ENCODE peak calls at places on chromosomes 3 and 15, in four cellular contexts. E is IMR-90, J is H9, I is H1. O is an unnamed sample. For H3K4me1, the result is how much of the 10 kb centered on the place peaks cover.

GRCh38 chr3:40313975-40314860 is 4.7 kb downstream of the EIF1B start:
- DNase-seq in E (no peak), J (no peak), I (no peak), O (no peak)

GRCh38 chr15:63601727-63602185 is 4.6 kb downstream of the FBXL22 start:
- DNase-seq in E (no peak), J (no peak), I (no peak), O (no peak)

GRCh38 chr3:195365371-195365770 is 77.4 kb downstream of the ACAP2 start:
- DNase-seq in E (no peak), J (no peak), I (no peak), O (no peak)

GRCh38 chr3:72584262-72584661 is 264.0 kb downstream of the SHQ1 start:
- DNase-seq in E (no peak), J (no peak), I (no peak), O (no peak)

GRCh38 chr3:45137656-45138181 is 8.5 kb downstream of the CDCP1 start:
- DNase-seq in E (no peak), J (no peak), I (no peak), O (peak)

GRCh38 chr15:68640791-68641331 is 62.1 kb downstream of the CORO2B start:
- DNase-seq in E (no peak), J (no peak), I (no peak), O (no peak)

GRCh38 chr15:74206801-74207281 is 4.3 kb upstream of the STRA6 start:
- DNase-seq in E (no peak), J (no peak), I (no peak), O (no peak)

GRCh38 chr15:44633603-44634002 is 29.9 kb downstream of the SPG11 start:
- DNase-seq in E (peak), J (no peak), I (no peak), O (no peak)

GRCh38 chr3:172550347-172550943 is 27.2 kb upstream of the TNFSF10 start:
- DNase-seq in E (peak), J (no peak), I (no peak), O (no peak)

GRCh38 chr3:170222647-170223541 is 670 bp downstream of the PRKCI start:
- DNase-seq in E (peak), J (peak), I (peak), O (peak)

GRCh38 chr3:41193822-41194539 is 5.3 kb upstream of the CTNNB1 start:
- DNase-seq in E (no peak), J (no peak), I (no peak), O (no peak)

GRCh38 chr15:70876011-70876410 is 16.2 kb downstream of the THAP10 start:
- DNase-seq in E (no peak), J (no peak), I (no peak), O (no peak)

GRCh38 chr15:77482570-77482969 is 61.9 kb downstream of the HMG20A start:
- DNase-seq in E (peak), J (no peak), I (no peak), O (no peak)

GRCh38 chr3:124599779-124600693 is 130.2 kb upstream of the UMPS start:
- DNase-seq in E (peak), J (no peak), I (no peak), O (no peak)

GRCh38 chr3:40258555-40258954 is 51.0 kb upstream of the EIF1B start:
- DNase-seq in E (peak), J (no peak), I (no peak), O (peak)

GRCh38 chr3:16675805-16676204 is 70.6 kb upstream of the DAZL start:
- DNase-seq in E (no peak), J (no peak), I (no peak), O (peak)

GRCh38 chr3:106088899-106089298 is 220.1 kb upstream of the CBLB start:
- DNase-seq in E (no peak), J (no peak), I (no peak), O (no peak)

DNA sequence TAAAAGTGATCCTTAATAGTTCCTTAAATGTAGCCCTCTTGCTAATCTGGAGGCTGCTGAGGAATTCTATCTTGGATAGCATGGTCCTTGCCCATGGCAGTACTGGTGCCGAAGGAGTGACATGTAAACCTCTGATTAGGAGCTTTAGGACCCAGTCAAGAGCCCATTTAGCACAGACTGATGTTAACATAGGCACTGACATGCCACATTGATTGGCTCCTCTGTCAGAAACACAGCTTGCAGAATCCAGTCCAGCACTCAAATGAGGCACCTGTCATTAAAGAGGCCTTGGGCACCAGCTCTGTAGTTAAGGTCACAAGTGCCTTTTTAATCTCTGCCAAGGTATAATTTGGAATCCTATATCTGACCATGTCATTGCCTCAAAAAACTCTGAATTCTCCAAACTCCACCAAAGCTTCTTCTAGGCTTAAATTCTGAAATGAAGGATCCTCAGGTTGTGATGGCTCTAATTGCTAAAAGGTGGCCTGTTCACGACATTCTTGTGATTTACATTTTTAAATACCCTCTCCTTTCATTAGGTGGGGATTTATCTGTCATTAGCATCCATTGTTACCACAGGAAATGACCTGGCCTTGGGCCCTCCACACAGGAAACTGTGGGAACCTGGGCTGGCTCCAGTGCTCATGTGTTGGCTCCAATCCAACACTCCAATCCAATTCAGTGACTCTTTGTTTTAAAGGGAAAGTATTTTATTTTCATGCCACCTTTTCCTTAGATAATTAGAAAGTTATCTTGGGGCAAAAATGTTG is 57.3 kb upstream of the RNF7 start:
- DNase-seq in E (peak), J (peak), I (no peak), O (peak)
- H3K4me1 ChIP-seq in E (under half), J (under half), I (under half), O (under half)

GRCh38 chr3:78041486-78041885 is 1001.6 kb downstream of the ROBO2 start:
- DNase-seq in E (peak), J (no peak), I (no peak), O (no peak)
- H4K5ac ChIP-seq in E (no peak), J (no peak), I (no peak), O (no peak)

DNA sequence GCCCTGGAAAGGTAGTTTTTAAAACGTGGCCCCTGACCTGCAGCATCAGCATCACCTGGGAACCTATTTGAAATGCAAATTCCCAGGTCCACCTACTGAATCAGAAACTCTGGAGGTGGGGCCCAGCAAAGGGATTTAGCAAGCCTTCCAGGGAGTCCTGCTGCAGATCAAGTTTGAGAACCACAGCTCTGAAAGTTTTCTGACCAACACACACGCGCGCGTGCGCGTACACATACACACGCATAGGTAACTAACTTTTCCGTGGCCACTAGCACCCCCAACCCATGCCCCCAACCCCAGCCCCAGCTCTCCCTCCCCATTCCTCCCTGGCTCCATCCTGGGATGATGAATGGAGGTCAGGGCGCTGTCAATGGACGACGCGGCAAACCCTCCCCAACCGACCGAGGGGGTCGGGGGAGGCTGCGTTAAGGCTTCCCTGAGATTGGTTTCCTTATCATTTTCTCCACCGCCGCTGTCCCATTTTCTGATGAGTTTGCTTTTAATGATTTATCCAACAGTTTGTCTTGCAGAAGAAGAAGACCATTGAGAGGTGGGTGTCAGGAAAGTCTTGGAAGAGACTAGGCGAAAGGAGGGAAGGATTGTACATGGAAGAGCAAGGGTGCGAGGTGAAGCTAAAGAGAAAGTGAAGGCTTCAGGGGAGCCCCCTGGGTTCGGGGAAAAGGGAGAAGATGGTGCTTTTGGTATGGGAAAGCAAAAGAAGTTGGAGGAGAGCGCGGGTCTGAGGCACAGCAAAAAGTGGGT is 568 bp upstream of the BOC start:
- DNase-seq in E (no peak), J (peak), I (peak), O (peak)
- H2BK5ac ChIP-seq in E (peak), J (no peak), I (peak), O (no peak)

GRCh38 chr15:40845036-40845435 is 1.2 kb downstream of the SPINT1 start:
- DNase-seq in E (no peak), J (no peak), I (no peak), O (no peak)

GRCh38 chr15:40843885-40844542 is at the start of gene SPINT1:
- DNase-seq in E (no peak), J (peak), I (peak), O (peak)

GRCh38 chr15:40844543-40844981 is 714 bp downstream of the SPINT1 start:
- DNase-seq in E (no peak), J (no peak), I (no peak), O (peak)

GRCh38 chr15:40846846-40847224 is 3.0 kb downstream of the SPINT1 start:
- DNase-seq in E (no peak), J (no peak), I (no peak), O (no peak)

GRCh38 chr15:40845511-40846284 is 1.9 kb downstream of the SPINT1 start:
- DNase-seq in E (no peak), J (peak), I (no peak), O (peak)
- H3K4me1 ChIP-seq in E (under half), J (under half), I (under half), O (under half)

GRCh38 chr3:62712776-62713175 is 162.4 kb downstream of the CADPS start:
- DNase-seq in E (no peak), J (no peak), I (no peak), O (no peak)
- H4K5ac ChIP-seq in E (no peak), J (no peak), I (no peak), O (no peak)